ENCODE peak calls at places on chromosomes 3 and 15, in nine cellular contexts. One of them, this sample, is unnamed.

GRCh38 chr15:47762621-47763020 is 45.3 kb downstream of the SEMA6D start:
- DNase-seq in WERI-Rb-1: no peak
- DNase-seq in AG10803: no peak
- DNase-seq in cardiac fibroblast: no peak
- DNase-seq in heart left ventricle: no peak
- DNase-seq in thoracic aorta: no peak
- DNase-seq in PC-3: no peak
- DNase-seq in Peyer's patch: no peak
- DNase-seq in brain microvascular endothelial cell: no peak
- DNase-seq in this sample: no peak

GRCh38 chr3:191333481-191333880 is 3.2 kb upstream of the UTS2B start:
- DNase-seq in heart left ventricle: no peak
- DNase-seq in thoracic aorta: no peak
- DNase-seq in AG10803: no peak
- DNase-seq in WERI-Rb-1: no peak
- DNase-seq in PC-3: no peak
- DNase-seq in cardiac fibroblast: no peak
- DNase-seq in brain microvascular endothelial cell: no peak
- DNase-seq in Peyer's patch: no peak
- DNase-seq in this sample: no peak

GRCh38 chr3:187211532-187212274 is 14.4 kb downstream of the RTP1 start:
- DNase-seq in brain microvascular endothelial cell: peak
- DNase-seq in heart left ventricle: no peak
- DNase-seq in cardiac fibroblast: no peak
- DNase-seq in Peyer's patch: no peak
- DNase-seq in thoracic aorta: no peak
- DNase-seq in WERI-Rb-1: no peak
- DNase-seq in AG10803: peak
- DNase-seq in PC-3: peak
- DNase-seq in this sample: peak

GRCh38 chr3:146189519-146190173 is 28.7 kb upstream of the PLOD2 start:
- DNase-seq in AG10803: peak
- DNase-seq in thoracic aorta: no peak
- DNase-seq in Peyer's patch: no peak
- DNase-seq in cardiac fibroblast: peak
- DNase-seq in PC-3: peak
- DNase-seq in WERI-Rb-1: peak
- DNase-seq in brain microvascular endothelial cell: peak
- DNase-seq in heart left ventricle: no peak
- DNase-seq in this sample: peak

GRCh38 chr3:178483704-178484103 is 52.5 kb upstream of the KCNMB2 start:
- DNase-seq in cardiac fibroblast: peak
- DNase-seq in WERI-Rb-1: no peak
- DNase-seq in AG10803: peak
- DNase-seq in PC-3: no peak
- DNase-seq in brain microvascular endothelial cell: no peak
- DNase-seq in Peyer's patch: no peak
- DNase-seq in thoracic aorta: no peak
- DNase-seq in heart left ventricle: no peak
- DNase-seq in this sample: no peak

GRCh38 chr3:186432189-186432588 is 70.2 kb upstream of the DGKG start:
- DNase-seq in WERI-Rb-1: no peak
- DNase-seq in PC-3: peak
- DNase-seq in brain microvascular endothelial cell: no peak
- DNase-seq in heart left ventricle: no peak
- DNase-seq in AG10803: peak
- DNase-seq in thoracic aorta: no peak
- DNase-seq in Peyer's patch: no peak
- DNase-seq in cardiac fibroblast: no peak
- DNase-seq in this sample: peak

GRCh38 chr15:83612226-83612625 is 41.7 kb upstream of the ADAMTSL3 start:
- DNase-seq in AG10803: no peak
- DNase-seq in WERI-Rb-1: no peak
- DNase-seq in brain microvascular endothelial cell: no peak
- DNase-seq in thoracic aorta: no peak
- DNase-seq in Peyer's patch: no peak
- DNase-seq in PC-3: peak
- DNase-seq in heart left ventricle: peak
- DNase-seq in cardiac fibroblast: no peak
- DNase-seq in this sample: no peak

GRCh38 chr3:123246846-123247245 is 45.1 kb downstream of the SEC22A start:
- DNase-seq in PC-3: no peak
- DNase-seq in brain microvascular endothelial cell: no peak
- DNase-seq in cardiac fibroblast: no peak
- DNase-seq in AG10803: no peak
- DNase-seq in Peyer's patch: no peak
- DNase-seq in WERI-Rb-1: no peak
- DNase-seq in heart left ventricle: no peak
- DNase-seq in thoracic aorta: no peak
- DNase-seq in this sample: no peak

GRCh38 chr15:23857028-23857641 is 170.0 kb upstream of the NDN start:
- DNase-seq in heart left ventricle: no peak
- DNase-seq in brain microvascular endothelial cell: peak
- DNase-seq in PC-3: peak
- DNase-seq in Peyer's patch: no peak
- DNase-seq in thoracic aorta: no peak
- DNase-seq in AG10803: peak
- DNase-seq in WERI-Rb-1: peak
- DNase-seq in cardiac fibroblast: peak
- DNase-seq in this sample: peak

GRCh38 chr15:29636140-29636539 is 186.1 kb downstream of the TJP1 start:
- DNase-seq in AG10803: no peak
- DNase-seq in cardiac fibroblast: no peak
- DNase-seq in WERI-Rb-1: no peak
- DNase-seq in Peyer's patch: no peak
- DNase-seq in brain microvascular endothelial cell: no peak
- DNase-seq in thoracic aorta: no peak
- DNase-seq in heart left ventricle: no peak
- DNase-seq in PC-3: no peak
- DNase-seq in this sample: no peak

GRCh38 chr15:62626903-62627302 is 415.6 kb upstream of the TPM1 start:
- DNase-seq in brain microvascular endothelial cell: no peak
- DNase-seq in WERI-Rb-1: no peak
- DNase-seq in PC-3: no peak
- DNase-seq in Peyer's patch: no peak
- DNase-seq in heart left ventricle: no peak
- DNase-seq in thoracic aorta: no peak
- DNase-seq in AG10803: peak
- DNase-seq in cardiac fibroblast: no peak
- DNase-seq in this sample: no peak

GRCh38 chr3:183185696-183186095 is 23.2 kb upstream of the LAMP3 start:
- DNase-seq in brain microvascular endothelial cell: peak
- DNase-seq in heart left ventricle: no peak
- DNase-seq in Peyer's patch: no peak
- DNase-seq in PC-3: peak
- DNase-seq in AG10803: peak
- DNase-seq in thoracic aorta: no peak
- DNase-seq in cardiac fibroblast: peak
- DNase-seq in WERI-Rb-1: no peak
- DNase-seq in this sample: peak

DNA sequence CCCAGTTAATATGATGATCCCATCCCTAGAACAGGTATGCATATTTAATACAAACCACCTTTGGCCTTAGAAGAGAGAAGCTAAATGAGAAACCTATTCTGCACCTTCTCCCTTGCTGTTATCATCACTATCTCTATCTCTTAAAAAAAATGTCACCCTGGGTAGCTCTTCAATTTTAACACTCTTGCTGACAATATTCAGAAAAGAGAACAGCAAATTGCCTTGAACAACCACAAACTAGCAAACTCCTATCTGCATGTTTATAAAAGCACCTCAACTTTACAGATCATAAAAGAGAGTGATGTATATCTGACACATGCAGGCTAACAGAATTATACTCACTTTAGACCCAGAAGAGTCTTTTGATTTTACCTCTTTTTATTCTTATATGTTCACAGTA is 7.4 kb downstream of the TOP2B start:
- DNase-seq in heart left ventricle: no peak
- DNase-seq in Peyer's patch: no peak
- DNase-seq in PC-3: no peak
- DNase-seq in thoracic aorta: no peak
- DNase-seq in AG10803: no peak
- DNase-seq in brain microvascular endothelial cell: no peak
- DNase-seq in cardiac fibroblast: no peak
- DNase-seq in WERI-Rb-1: no peak
- DNase-seq in this sample: no peak
- H3K4me3 ChIP-seq in heart left ventricle: no peak
- H3K4me3 ChIP-seq in Peyer's patch: no peak
- H3K4me3 ChIP-seq in PC-3: no peak
- H3K4me3 ChIP-seq in thoracic aorta: no peak
- H3K4me3 ChIP-seq in AG10803: no peak
- H3K4me3 ChIP-seq in brain microvascular endothelial cell: no peak
- H3K4me3 ChIP-seq in cardiac fibroblast: no peak
- H3K4me3 ChIP-seq in WERI-Rb-1: no peak
- H3K4me3 ChIP-seq in this sample: no peak

DNA sequence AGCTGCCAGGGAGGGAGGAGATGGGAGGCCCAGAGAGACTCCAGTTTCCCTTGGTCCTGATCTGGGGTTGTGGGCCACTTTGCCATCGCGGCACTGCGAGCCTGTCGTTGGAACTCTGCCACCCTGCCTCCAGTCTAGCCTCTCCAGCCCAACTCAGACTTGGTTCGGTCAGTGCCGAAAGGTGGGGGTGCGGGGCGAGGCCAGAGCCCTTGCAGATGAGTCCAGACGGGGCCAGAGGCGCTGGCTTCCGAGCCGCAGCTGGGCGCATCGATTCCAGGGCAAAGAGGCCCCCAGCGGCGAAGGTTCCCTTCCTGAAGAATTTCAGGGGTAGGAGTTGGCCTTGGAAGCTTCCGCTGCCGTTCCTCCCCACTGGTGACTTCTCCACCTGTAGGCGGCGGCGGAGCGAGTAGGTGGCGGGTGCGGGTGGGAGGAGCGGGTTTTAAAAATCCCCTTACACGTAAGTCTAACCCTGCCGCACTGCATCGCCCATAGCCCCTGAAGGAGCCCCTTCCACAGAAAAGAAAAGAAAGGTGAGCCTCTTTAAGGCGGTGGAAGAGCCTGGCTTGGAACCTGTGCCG is 5.1 kb downstream of the WNT5A start:
- DNase-seq in PC-3: no peak
- DNase-seq in Peyer's patch: no peak
- DNase-seq in brain microvascular endothelial cell: peak
- DNase-seq in AG10803: peak
- DNase-seq in thoracic aorta: no peak
- DNase-seq in heart left ventricle: no peak
- DNase-seq in WERI-Rb-1: peak
- DNase-seq in cardiac fibroblast: no peak
- DNase-seq in this sample: peak
- H3K4me3 ChIP-seq in PC-3: peak
- H3K4me3 ChIP-seq in Peyer's patch: peak
- H3K4me3 ChIP-seq in brain microvascular endothelial cell: peak
- H3K4me3 ChIP-seq in AG10803: peak
- H3K4me3 ChIP-seq in thoracic aorta: peak
- H3K4me3 ChIP-seq in heart left ventricle: peak
- H3K4me3 ChIP-seq in WERI-Rb-1: peak
- H3K4me3 ChIP-seq in cardiac fibroblast: peak
- H3K4me3 ChIP-seq in this sample: peak

GRCh38 chr15:73367624-73368300 is 996 bp downstream of the HCN4 start:
- DNase-seq in WERI-Rb-1: peak
- DNase-seq in cardiac fibroblast: no peak
- DNase-seq in Peyer's patch: no peak
- DNase-seq in thoracic aorta: no peak
- DNase-seq in AG10803: no peak
- DNase-seq in heart left ventricle: peak
- DNase-seq in PC-3: no peak
- DNase-seq in brain microvascular endothelial cell: no peak
- DNase-seq in this sample: no peak

GRCh38 chr15:73369073-73369694 is 426 bp upstream of the HCN4 start:
- DNase-seq in Peyer's patch: no peak
- DNase-seq in thoracic aorta: no peak
- DNase-seq in PC-3: no peak
- DNase-seq in WERI-Rb-1: no peak
- DNase-seq in heart left ventricle: no peak
- DNase-seq in brain microvascular endothelial cell: no peak
- DNase-seq in AG10803: no peak
- DNase-seq in cardiac fibroblast: no peak
- DNase-seq in this sample: no peak

GRCh38 chr15:73366766-73367623 is 1.8 kb downstream of the HCN4 start:
- DNase-seq in thoracic aorta: no peak
- DNase-seq in brain microvascular endothelial cell: no peak
- DNase-seq in AG10803: no peak
- DNase-seq in heart left ventricle: peak
- DNase-seq in WERI-Rb-1: peak
- DNase-seq in cardiac fibroblast: no peak
- DNase-seq in PC-3: no peak
- DNase-seq in Peyer's patch: no peak
- DNase-seq in this sample: no peak

GRCh38 chr15:73370151-73370550 is 1.4 kb upstream of the HCN4 start:
- DNase-seq in cardiac fibroblast: no peak
- DNase-seq in brain microvascular endothelial cell: no peak
- DNase-seq in heart left ventricle: no peak
- DNase-seq in AG10803: no peak
- DNase-seq in Peyer's patch: no peak
- DNase-seq in PC-3: no peak
- DNase-seq in WERI-Rb-1: peak
- DNase-seq in thoracic aorta: no peak
- DNase-seq in this sample: no peak

DNA sequence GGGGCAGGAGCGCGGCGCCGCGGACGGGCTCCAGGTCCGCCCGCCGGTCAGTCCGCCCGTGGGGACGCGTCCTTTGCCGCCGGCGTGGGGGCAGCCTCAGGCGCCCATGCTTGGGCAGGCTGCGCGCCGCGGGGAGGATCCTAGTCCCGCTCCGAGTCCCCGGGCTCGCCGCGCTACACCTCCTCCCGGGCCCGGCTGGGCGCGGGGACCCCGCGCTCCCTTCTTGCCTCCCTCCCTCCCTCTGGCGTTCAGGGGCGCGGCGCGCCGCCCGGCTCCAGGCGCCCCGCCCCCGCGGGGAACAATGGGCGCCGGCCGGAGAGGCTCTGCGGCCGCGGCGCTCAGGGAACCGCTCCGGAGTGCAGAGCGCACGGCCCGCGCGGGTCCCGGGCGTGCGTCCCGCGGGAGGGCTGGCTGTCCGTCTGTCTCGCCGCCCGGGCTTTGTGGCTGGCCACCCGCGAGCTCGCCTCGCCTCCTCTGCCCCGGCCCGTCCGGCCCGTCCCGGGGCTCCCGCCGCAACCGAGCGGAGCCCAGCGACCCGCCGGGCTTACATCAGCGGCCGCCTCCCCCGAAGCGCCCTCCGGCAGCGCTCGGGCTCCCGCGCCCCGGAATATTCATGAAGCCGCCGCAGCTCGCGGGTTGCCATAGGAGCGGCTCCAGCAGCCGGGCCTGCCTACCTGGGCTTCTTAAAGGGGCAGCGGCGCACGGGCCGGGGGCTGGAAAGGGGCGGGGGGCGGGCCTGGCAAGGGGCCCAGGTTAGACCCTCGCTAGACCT is at the start of gene HCN4:
- DNase-seq in thoracic aorta: no peak
- DNase-seq in brain microvascular endothelial cell: no peak
- DNase-seq in WERI-Rb-1: peak
- DNase-seq in AG10803: no peak
- DNase-seq in Peyer's patch: no peak
- DNase-seq in heart left ventricle: no peak
- DNase-seq in PC-3: no peak
- DNase-seq in cardiac fibroblast: no peak
- DNase-seq in this sample: no peak
- H3K4me3 ChIP-seq in thoracic aorta: peak
- H3K4me3 ChIP-seq in brain microvascular endothelial cell: no peak
- H3K4me3 ChIP-seq in WERI-Rb-1: peak
- H3K4me3 ChIP-seq in AG10803: no peak
- H3K4me3 ChIP-seq in Peyer's patch: peak
- H3K4me3 ChIP-seq in heart left ventricle: peak
- H3K4me3 ChIP-seq in PC-3: no peak
- H3K4me3 ChIP-seq in cardiac fibroblast: no peak
- H3K4me3 ChIP-seq in this sample: no peak

GRCh38 chr15:55288006-55288717 is 1.5 kb downstream of the RAB27A start:
- DNase-seq in thoracic aorta: no peak
- DNase-seq in cardiac fibroblast: no peak
- DNase-seq in AG10803: no peak
- DNase-seq in Peyer's patch: no peak
- DNase-seq in PC-3: no peak
- DNase-seq in WERI-Rb-1: no peak
- DNase-seq in heart left ventricle: no peak
- DNase-seq in brain microvascular endothelial cell: no peak
- DNase-seq in this sample: no peak
- H3K4me3 ChIP-seq in thoracic aorta: peak
- H3K4me3 ChIP-seq in cardiac fibroblast: no peak
- H3K4me3 ChIP-seq in AG10803: no peak
- H3K4me3 ChIP-seq in Peyer's patch: peak
- H3K4me3 ChIP-seq in PC-3: peak
- H3K4me3 ChIP-seq in WERI-Rb-1: no peak
- H3K4me3 ChIP-seq in heart left ventricle: no peak
- H3K4me3 ChIP-seq in brain microvascular endothelial cell: no peak
- H3K4me3 ChIP-seq in this sample: peak